ENCODE peak calls at places on chromosomes 11 and 22, in four cellular contexts. D is activated CD4-positive, alpha-beta T cell treated with anti-CD3 and anti-CD28 coated beads, Interleukin-2, amount 50 U/mL, for 24 hours; V is cerebellum; Q is GM23248. Z is an unnamed sample.

GRCh38 chr22:24400726-24401596 is 26.4 kb upstream of the ADORA2A start:
- DNase-seq in D (no peak), V (no peak), Q (peak; percentile 61), Z (no peak)

GRCh38 chr11:64536396-64536935 is 54.6 kb upstream of the SLC22A12 start:
- DNase-seq in D (no peak), V (no peak), Q (peak; percentile 18), Z (no peak)

GRCh38 chr11:62707277-62707771 is at the start of the genes BSCL2 and GNG3:
- DNase-seq in D (no peak), V (peak; percentile 97), Q (no peak), Z (no peak)

GRCh38 chr11:125393331-125393730 is 102.7 kb downstream of the FEZ1 start:
- DNase-seq in D (no peak), V (no peak), Q (no peak), Z (no peak)

GRCh38 chr11:44309483-44310197 is at the start of gene ALX4:
- DNase-seq in D (no peak), V (peak; percentile 17), Q (peak; percentile 43), Z (no peak)

GRCh38 chr11:59857444-59858434 is 8.5 kb downstream of the TCN1 start:
- DNase-seq in D (no peak), V (no peak), Q (peak; percentile 7), Z (no peak)

GRCh38 chr22:26259510-26259909 is 90.2 kb downstream of the SEZ6L start:
- DNase-seq in D (no peak), V (no peak), Q (peak; percentile 43), Z (no peak)

GRCh38 chr11:7668911-7669310 is 4.4 kb downstream of the CYB5R2 start:
- DNase-seq in D (no peak), V (no peak), Q (no peak), Z (no peak)

GRCh38 chr11:33557201-33557600 is 143.4 kb downstream of the C11orf91 start:
- DNase-seq in D (no peak), V (no peak), Q (peak; percentile 88), Z (no peak)

GRCh38 chr11:43619863-43620505 is 60.6 kb upstream of the HSD17B12 start:
- DNase-seq in D (no peak), V (no peak), Q (no peak), Z (no peak)

GRCh38 chr11:117610901-117611300 is 186.1 kb downstream of the DSCAML1 start:
- DNase-seq in D (no peak), V (no peak), Q (no peak), Z (no peak)

GRCh38 chr11:8092587-8093424 is 11.8 kb downstream of the TUB start:
- DNase-seq in D (no peak), V (peak; percentile 62), Q (peak; percentile 92), Z (no peak)

GRCh38 chr22:26592368-26593015 is 2.6 kb upstream of the TPST2 start:
- DNase-seq in D (no peak), V (no peak), Q (no peak), Z (no peak)

GRCh38 chr11:116862101-116862637 is 24.7 kb upstream of the APOA1 start:
- DNase-seq in D (no peak), V (no peak), Q (no peak), Z (no peak)

GRCh38 chr22:42801537-42802165 is 55.4 kb downstream of the ARFGAP3 start:
- DNase-seq in D (no peak), V (no peak), Q (no peak), Z (no peak)

GRCh38 chr22:39122772-39123470 is 25.9 kb downstream of the APOBEC3H start:
- DNase-seq in D (no peak), V (no peak), Q (no peak), Z (no peak)

Z was measured in stimulated activated CD8-positive, alpha-beta memory T cell treated with anti-CD3 and anti-CD28 coated beads, Interleukin-15, amount 100 ng/mL, for 24 hours.